ENCODE peak calls at places on chromosome 22, in nine cellular contexts. S, U, H, A, J, M, K, R and E are unnamed samples.

GRCh38 chr22:40434101-40434500 is 63.7 kb downstream of the SGSM3 start:
- DNase-seq in U (no peak), H (no peak), K (no peak), M (no peak), S (no peak), A (no peak), R (no peak), J (no peak), E (no peak)

GRCh38 chr22:34639911-34640310 is 426.0 kb upstream of the ISX start:
- DNase-seq in U (no peak), M (no peak), H (no peak), A (no peak), J (no peak), R (no peak), S (no peak), K (no peak), E (no peak)

GRCh38 chr22:27867114-27867957 is 51.7 kb downstream of the PITPNB start:
- DNase-seq in S (no peak), A (no peak), U (no peak), J (no peak), R (no peak), M (no peak), K (no peak), H (no peak), E (no peak)

GRCh38 chr22:26942301-26942927 is 285.0 kb downstream of the MIAT start:
- DNase-seq in K (no peak), J (no peak), U (no peak), M (no peak), R (no peak), S (no peak), H (no peak), A (no peak), E (no peak)

GRCh38 chr22:27918351-27919221 is 470 bp downstream of the PITPNB start:
- DNase-seq in M (peak; percentile 59), A (peak; percentile 45), K (peak; percentile 14), J (peak; percentile 83), S (peak; percentile 88), R (peak; percentile 19), U (peak; percentile 77), H (peak; percentile 43), E (peak; percentile 77)

GRCh38 chr22:36113121-36113520 is 47.4 kb downstream of the APOL3 start:
- DNase-seq in R (no peak), S (no peak), H (no peak), A (no peak), U (no peak), M (no peak), K (no peak), J (no peak), E (no peak)

GRCh38 chr22:44585559-44586121 is 87.6 kb upstream of the RTL6 start:
- DNase-seq in J (peak; percentile 42), A (no peak), U (no peak), S (no peak), K (no peak), M (no peak), R (no peak), H (no peak), E (no peak)

GRCh38 chr22:47143249-47143938 is 380.9 kb downstream of the TBC1D22A start:
- DNase-seq in K (no peak), M (no peak), S (no peak), H (no peak), R (no peak), U (no peak), J (no peak), A (no peak), E (no peak)

GRCh38 chr22:48307941-48308340 is 1519.7 kb downstream of the BRD1 start:
- DNase-seq in K (no peak), A (no peak), H (no peak), U (no peak), J (no peak), S (no peak), R (no peak), M (peak; percentile 4), E (no peak)

GRCh38 chr22:18998998-18999397 is 62.9 kb upstream of the PRODH start:
- DNase-seq in A (no peak), K (no peak), M (no peak), J (no peak), R (no peak), U (no peak), H (no peak), S (no peak), E (no peak)

GRCh38 chr22:20131856-20132685 is 467 bp downstream of the ZDHHC8 start:
- DNase-seq in R (no peak), A (no peak), U (peak; percentile 35), K (no peak), J (peak; percentile 86), M (no peak), S (no peak), H (no peak), E (no peak)

GRCh38 chr22:42177891-42178336 is 47.3 kb upstream of the CYP2D6 start:
- DNase-seq in U (peak; percentile 44), H (no peak), K (no peak), R (no peak), S (no peak), M (peak; percentile 55), A (no peak), J (no peak), E (no peak)

GRCh38 chr22:46233231-46233630 is 16.9 kb downstream of the CDPF1 start:
- DNase-seq in S (no peak), J (no peak), K (peak; percentile 33), U (no peak), H (peak; percentile 17), R (no peak), A (peak; percentile 53), M (no peak), E (no peak)

GRCh38 chr22:46881373-46882118 is 119.1 kb downstream of the TBC1D22A start:
- DNase-seq in J (no peak), H (no peak), S (no peak), M (no peak), A (no peak), U (no peak), R (no peak), K (no peak), E (no peak)

GRCh38 chr22:32926600-32926999 is 125.1 kb downstream of the TIMP3 start:
- DNase-seq in H (peak; percentile 48), A (no peak), U (peak; percentile 48), R (no peak), K (no peak), S (no peak), J (no peak), M (no peak), E (no peak)

GRCh38 chr22:24435861-24436351 is 8.5 kb downstream of the ADORA2A start:
- DNase-seq in S (no peak), H (no peak), U (no peak), J (peak; percentile 50), K (no peak), A (no peak), M (no peak), R (no peak), E (no peak)

GRCh38 chr22:24938741-24939341 is 7.7 kb downstream of the LHFPL7 start:
- DNase-seq in M (peak; percentile 48), S (no peak), U (peak; percentile 72), H (peak; percentile 44), J (no peak), R (peak; percentile 24), A (peak; percentile 41), K (no peak), E (no peak)

GRCh38 chr22:27809226-27809625 is 7.7 kb upstream of the MN1 start:
- DNase-seq in U (no peak), A (no peak), M (no peak), R (no peak), J (no peak), S (no peak), K (no peak), H (no peak), E (no peak)

GRCh38 chr22:23156286-23156685 is 11.0 kb downstream of the RAB36 start:
- DNase-seq in M (no peak), R (no peak), H (no peak), S (no peak), J (no peak), A (no peak), K (no peak), U (no peak), E (no peak)
- TF ChIP-seq CTCF in M (no peak), R (no peak), H (no peak), S (no peak), J (no peak), A (no peak), K (no peak), U (no peak), E (no peak)

DNA sequence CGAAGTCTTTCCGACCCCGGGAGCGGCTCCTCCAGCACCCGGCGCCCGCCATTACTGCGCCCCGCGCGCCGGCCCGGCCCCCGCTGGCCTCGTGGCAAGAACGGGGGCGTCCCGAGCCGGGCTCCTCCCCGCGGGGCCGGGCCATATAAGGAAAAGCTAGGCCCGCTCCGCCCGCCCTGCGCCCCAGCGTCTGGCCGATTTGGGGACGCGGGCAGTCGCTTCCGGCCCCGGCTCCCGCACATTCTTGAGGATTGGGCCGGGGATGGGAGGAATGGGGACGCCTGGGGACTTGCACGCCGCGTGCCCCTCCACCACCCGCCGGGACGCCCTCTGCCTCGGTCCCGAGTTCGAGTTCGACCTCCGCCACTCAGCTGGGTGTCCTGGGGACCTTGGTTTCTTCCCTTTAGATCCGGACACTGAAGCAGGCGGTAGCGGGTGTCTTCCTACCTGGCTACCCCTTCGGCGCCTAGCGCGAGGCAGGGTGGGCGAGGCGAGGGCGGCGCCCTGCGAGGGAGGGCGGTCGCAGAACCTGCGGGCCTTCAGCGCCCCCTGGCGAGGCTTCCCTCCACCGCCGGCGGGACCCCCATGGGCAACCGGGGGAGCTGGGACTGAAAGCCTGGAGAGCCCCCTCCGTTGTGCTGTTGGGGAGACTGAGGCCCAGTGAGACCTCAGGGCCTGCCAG is 3.8 kb downstream of the SMTN start:
- DNase-seq in M (peak; percentile 89), K (peak; percentile 74), S (no peak), U (peak; percentile 93), J (peak; percentile 95), R (no peak), H (peak; percentile 84), A (peak; percentile 78), E (peak; percentile 85)
- TF ChIP-seq CTCF in M (peak; percentile 92), K (peak; percentile 86), S (peak; percentile 88), U (peak; percentile 97), J (peak; percentile 92), R (peak; percentile 85), H (peak; percentile 88), A (peak; percentile 68), E (peak; percentile 95)

DNA sequence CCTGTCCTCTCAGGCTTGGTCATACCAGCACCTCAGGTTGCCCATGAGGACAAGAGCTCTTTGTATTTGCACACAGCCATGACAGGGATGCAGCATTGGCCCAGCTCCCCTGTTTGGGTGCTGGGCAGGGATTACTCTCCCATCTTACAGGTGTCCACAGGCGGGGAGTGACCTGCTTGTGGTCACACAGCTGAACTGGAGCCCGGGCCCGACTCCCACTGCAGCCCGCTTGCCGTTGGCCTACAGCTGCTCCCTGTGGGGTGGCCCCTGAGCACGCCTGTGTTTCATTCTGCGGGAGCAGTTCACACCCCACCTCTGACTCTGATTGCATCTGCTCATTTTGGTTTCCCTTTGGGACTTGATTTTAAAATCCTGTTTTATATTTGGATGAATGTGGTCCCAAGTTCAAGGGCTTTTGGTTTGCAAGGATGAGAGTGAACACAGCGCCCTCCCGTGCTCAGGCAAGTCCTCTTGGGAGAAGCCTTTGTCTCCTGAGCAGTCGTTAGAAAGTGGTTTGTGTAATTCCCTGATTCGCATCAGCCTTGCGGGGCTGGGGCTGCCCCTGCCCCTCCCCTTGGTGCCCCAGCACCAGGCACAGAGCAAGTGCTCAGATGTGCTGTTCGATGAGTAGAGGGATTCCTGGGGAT is 9.3 kb downstream of the PICK1 start:
- DNase-seq in S (no peak), R (no peak), A (no peak), U (no peak), K (no peak), J (no peak), M (no peak), H (no peak), E (no peak)
- TF ChIP-seq CTCF in S (no peak), R (no peak), A (no peak), U (no peak), K (no peak), J (no peak), M (no peak), H (no peak), E (no peak)

GRCh38 chr22:29328055-29328454 is 12.6 kb upstream of the RASL10A start:
- DNase-seq in H (no peak), S (no peak), A (no peak), J (no peak), U (no peak), M (no peak), R (no peak), K (no peak), E (no peak)
- TF ChIP-seq CTCF in H (no peak), S (no peak), A (no peak), J (no peak), U (no peak), M (no peak), R (no peak), K (no peak), E (peak; percentile 55)